ENCODE peak calls at places on chromosomes 4 and X, in nine cellular contexts. One of them, this sample, is unnamed.

GRCh38 chrX:38868941-38869378 is 67.7 kb downstream of the MID1IP1 start:
- DNase-seq in BJ: peak
- DNase-seq in ELR: peak
- DNase-seq in GM12891: no peak
- DNase-seq in H4: no peak
- DNase-seq in HCT116: no peak
- DNase-seq in cardiac fibroblast: peak
- DNase-seq in T-cell: no peak
- DNase-seq in endothelial cell: no peak
- DNase-seq in this sample: no peak

GRCh38 chr4:101464596-101464995 is 117.3 kb upstream of the PPP3CA start:
- DNase-seq in BJ: no peak
- DNase-seq in ELR: no peak
- DNase-seq in GM12891: no peak
- DNase-seq in H4: no peak
- DNase-seq in HCT116: no peak
- DNase-seq in cardiac fibroblast: no peak
- DNase-seq in T-cell: no peak
- DNase-seq in endothelial cell: no peak
- DNase-seq in this sample: no peak

GRCh38 chrX:1599791-1600405 is 8.5 kb downstream of the AKAP17A start:
- DNase-seq in BJ: no peak
- DNase-seq in ELR: no peak
- DNase-seq in GM12891: no peak
- DNase-seq in H4: no peak
- DNase-seq in HCT116: no peak
- DNase-seq in cardiac fibroblast: no peak
- DNase-seq in T-cell: no peak
- DNase-seq in endothelial cell: no peak
- DNase-seq in this sample: peak

GRCh38 chr4:94548571-94548970 is 96.8 kb downstream of the PDLIM5 start:
- DNase-seq in BJ: no peak
- DNase-seq in ELR: peak
- DNase-seq in GM12891: no peak
- DNase-seq in H4: peak
- DNase-seq in HCT116: peak
- DNase-seq in cardiac fibroblast: peak
- DNase-seq in T-cell: no peak
- DNase-seq in endothelial cell: no peak
- DNase-seq in this sample: no peak

GRCh38 chr4:111204807-111205206 is 581.9 kb upstream of the PITX2 start:
- DNase-seq in BJ: no peak
- DNase-seq in ELR: no peak
- DNase-seq in GM12891: no peak
- DNase-seq in H4: no peak
- DNase-seq in HCT116: no peak
- DNase-seq in cardiac fibroblast: no peak
- DNase-seq in T-cell: no peak
- DNase-seq in endothelial cell: no peak
- DNase-seq in this sample: no peak

GRCh38 chr4:85798011-85798770 is 323.2 kb downstream of the ARHGAP24 start:
- DNase-seq in BJ: no peak
- DNase-seq in ELR: no peak
- DNase-seq in GM12891: no peak
- DNase-seq in H4: no peak
- DNase-seq in HCT116: no peak
- DNase-seq in cardiac fibroblast: peak
- DNase-seq in T-cell: no peak
- DNase-seq in endothelial cell: no peak
- DNase-seq in this sample: no peak

GRCh38 chr4:185535818-185536729 is 767 bp upstream of the PDLIM3 start:
- DNase-seq in BJ: no peak
- DNase-seq in ELR: no peak
- DNase-seq in GM12891: no peak
- DNase-seq in H4: no peak
- DNase-seq in HCT116: no peak
- DNase-seq in cardiac fibroblast: peak
- DNase-seq in T-cell: no peak
- DNase-seq in endothelial cell: no peak
- DNase-seq in this sample: no peak

GRCh38 chr4:74659576-74660411 is 134.5 kb downstream of the BTC start:
- DNase-seq in BJ: peak
- DNase-seq in ELR: peak
- DNase-seq in GM12891: no peak
- DNase-seq in H4: peak
- DNase-seq in HCT116: peak
- DNase-seq in cardiac fibroblast: peak
- DNase-seq in T-cell: no peak
- DNase-seq in endothelial cell: no peak
- DNase-seq in this sample: no peak

GRCh38 chrX:24982306-24982965 is 33.3 kb downstream of the ARX start:
- DNase-seq in BJ: no peak
- DNase-seq in ELR: peak
- DNase-seq in GM12891: no peak
- DNase-seq in H4: no peak
- DNase-seq in HCT116: no peak
- DNase-seq in cardiac fibroblast: no peak
- DNase-seq in T-cell: no peak
- DNase-seq in endothelial cell: no peak
- DNase-seq in this sample: no peak

GRCh38 chr4:188783606-188784157 is 644.4 kb downstream of the TRIML1 start:
- DNase-seq in BJ: no peak
- DNase-seq in ELR: no peak
- DNase-seq in GM12891: no peak
- DNase-seq in H4: no peak
- DNase-seq in HCT116: no peak
- DNase-seq in cardiac fibroblast: no peak
- DNase-seq in T-cell: no peak
- DNase-seq in endothelial cell: no peak
- DNase-seq in this sample: no peak

GRCh38 chrX:119817130-119817690 is 25.8 kb upstream of the RPL39 start:
- DNase-seq in BJ: no peak
- DNase-seq in ELR: no peak
- DNase-seq in GM12891: no peak
- DNase-seq in H4: no peak
- DNase-seq in HCT116: no peak
- DNase-seq in cardiac fibroblast: peak
- DNase-seq in T-cell: no peak
- DNase-seq in endothelial cell: no peak
- DNase-seq in this sample: no peak

GRCh38 chrX:49037883-49038475 is 5.2 kb downstream of the TFE3 start:
- DNase-seq in BJ: no peak
- DNase-seq in ELR: peak
- DNase-seq in GM12891: no peak
- DNase-seq in H4: peak
- DNase-seq in HCT116: no peak
- DNase-seq in cardiac fibroblast: peak
- DNase-seq in T-cell: no peak
- DNase-seq in endothelial cell: no peak
- DNase-seq in this sample: no peak

GRCh38 chr4:41318839-41319530 is 62.3 kb downstream of the UCHL1 start:
- DNase-seq in BJ: no peak
- DNase-seq in ELR: peak
- DNase-seq in GM12891: no peak
- DNase-seq in H4: no peak
- DNase-seq in HCT116: no peak
- DNase-seq in cardiac fibroblast: no peak
- DNase-seq in T-cell: no peak
- DNase-seq in endothelial cell: no peak
- DNase-seq in this sample: no peak

GRCh38 chr4:36230523-36230922 is 13.8 kb downstream of the ARAP2 start:
- DNase-seq in BJ: no peak
- DNase-seq in ELR: no peak
- DNase-seq in GM12891: no peak
- DNase-seq in H4: no peak
- DNase-seq in HCT116: no peak
- DNase-seq in cardiac fibroblast: no peak
- DNase-seq in T-cell: no peak
- DNase-seq in endothelial cell: no peak
- DNase-seq in this sample: no peak

GRCh38 chr4:183588169-183588675 is 70.8 kb downstream of the RWDD4 start:
- DNase-seq in BJ: no peak
- DNase-seq in ELR: no peak
- DNase-seq in GM12891: no peak
- DNase-seq in H4: no peak
- DNase-seq in HCT116: no peak
- DNase-seq in cardiac fibroblast: peak
- DNase-seq in T-cell: no peak
- DNase-seq in endothelial cell: no peak
- DNase-seq in this sample: no peak

GRCh38 chr4:117417856-117418255 is 332.5 kb upstream of the TRAM1L1 start:
- DNase-seq in BJ: no peak
- DNase-seq in ELR: peak
- DNase-seq in GM12891: no peak
- DNase-seq in H4: no peak
- DNase-seq in HCT116: no peak
- DNase-seq in cardiac fibroblast: no peak
- DNase-seq in T-cell: no peak
- DNase-seq in endothelial cell: no peak
- DNase-seq in this sample: no peak

GRCh38 chr4:121980643-121981042 is 28.8 kb upstream of the TRPC3 start:
- DNase-seq in BJ: peak
- DNase-seq in ELR: no peak
- DNase-seq in GM12891: no peak
- DNase-seq in H4: no peak
- DNase-seq in HCT116: no peak
- DNase-seq in cardiac fibroblast: no peak
- DNase-seq in T-cell: no peak
- DNase-seq in endothelial cell: no peak
- DNase-seq in this sample: no peak

GRCh38 chr4:16116493-16116990 is 32.7 kb upstream of the PROM1 start:
- DNase-seq in BJ: no peak
- DNase-seq in ELR: no peak
- DNase-seq in GM12891: no peak
- DNase-seq in H4: no peak
- DNase-seq in HCT116: no peak
- DNase-seq in cardiac fibroblast: no peak
- DNase-seq in T-cell: no peak
- DNase-seq in endothelial cell: no peak
- DNase-seq in this sample: no peak

GRCh38 chr4:150181536-150181935 is 103.3 kb downstream of the DCLK2 start:
- DNase-seq in BJ: no peak
- DNase-seq in ELR: peak
- DNase-seq in GM12891: no peak
- DNase-seq in H4: no peak
- DNase-seq in HCT116: no peak
- DNase-seq in cardiac fibroblast: peak
- DNase-seq in T-cell: no peak
- DNase-seq in endothelial cell: peak
- DNase-seq in this sample: no peak

GRCh38 chr4:48620093-48620492 is 130.0 kb downstream of the ZAR1 start:
- DNase-seq in BJ: no peak
- DNase-seq in ELR: no peak
- DNase-seq in GM12891: no peak
- DNase-seq in H4: no peak
- DNase-seq in HCT116: no peak
- DNase-seq in cardiac fibroblast: no peak
- DNase-seq in T-cell: no peak
- DNase-seq in endothelial cell: no peak
- DNase-seq in this sample: no peak